ENCODE peak calls at places on chromosomes 12 and 14, in nine cellular contexts. O is T-helper 2 cell; D is NCI-H1436; Y is anterior cingulate cortex; E is activated gamma-delta T cell; T is activated naive CD4-positive, alpha-beta T cell; P is small intestine; L is frontal cortex; U is RWPE1. J is an unnamed sample.

GRCh38 chr14:79571361-79571760 is 639.9 kb downstream of the DIO2 start:
- DNase-seq in O (no peak), D (no peak), Y (no peak), E (no peak), T (no peak), P (peak; percentile 4), L (no peak), U (no peak), J (no peak)

GRCh38 chr12:129964826-129965457 is 61.1 kb upstream of the TMEM132D start:
- DNase-seq in O (no peak), D (no peak), Y (no peak), E (no peak), T (no peak), P (no peak), L (no peak), U (no peak), J (no peak)

GRCh38 chr12:21456291-21456780 is 18.9 kb downstream of the PYROXD1 start:
- DNase-seq in O (peak; percentile 41), D (no peak), Y (no peak), E (no peak), T (no peak), P (no peak), L (no peak), U (no peak), J (no peak)

GRCh38 chr14:65002586-65003210 is 16.0 kb downstream of the FNTB start:
- DNase-seq in O (no peak), D (no peak), Y (no peak), E (no peak), T (no peak), P (no peak), L (no peak), U (no peak), J (no peak)

GRCh38 chr12:51846209-51846779 is 2.2 kb downstream of the FIGNL2 start:
- DNase-seq in O (no peak), D (no peak), Y (no peak), E (no peak), T (no peak), P (no peak), L (no peak), U (no peak), J (no peak)

GRCh38 chr12:93243689-93244513 is 133.8 kb upstream of the NUDT4 start:
- DNase-seq in O (no peak), D (no peak), Y (no peak), E (no peak), T (no peak), P (peak; percentile 84), L (no peak), U (peak; percentile 56), J (peak; percentile 46)

GRCh38 chr12:132490481-132491348 is 764 bp downstream of the FBRSL1 start:
- DNase-seq in O (no peak), D (no peak), Y (no peak), E (peak; percentile 29), T (no peak), P (peak; percentile 25), L (peak; percentile 68), U (peak; percentile 29), J (no peak)

GRCh38 chr12:2083008-2083407 is 30.2 kb downstream of the CACNA1C start:
- DNase-seq in O (no peak), D (no peak), Y (no peak), E (no peak), T (no peak), P (no peak), L (no peak), U (no peak), J (no peak)

GRCh38 chr12:92338671-92339070 is 193.0 kb upstream of the BTG1 start:
- DNase-seq in O (no peak), D (no peak), Y (no peak), E (no peak), T (no peak), P (no peak), L (no peak), U (no peak), J (no peak)

GRCh38 chr14:31837056-31837455 is 240.0 kb upstream of the ARHGAP5 start:
- DNase-seq in O (no peak), D (no peak), Y (no peak), E (no peak), T (no peak), P (no peak), L (no peak), U (no peak), J (no peak)